ENCODE peak calls at places on chromosomes 13 and 19, in five cellular contexts. One of them, this sample, is unnamed.

GRCh38 chr13:40813662-40814454 is 24.4 kb downstream of the SLC25A15 start:
- DNase-seq in adrenal gland: no peak
- DNase-seq in lower leg skin: no peak
- DNase-seq in heart left ventricle: no peak
- DNase-seq in H1: no peak
- DNase-seq in this sample: peak

GRCh38 chr19:41813911-41814310 is 17.5 kb downstream of the CEACAM3 start:
- DNase-seq in adrenal gland: no peak
- DNase-seq in lower leg skin: no peak
- DNase-seq in heart left ventricle: no peak
- DNase-seq in H1: no peak
- DNase-seq in this sample: no peak

GRCh38 chr13:94309997-94310842 is 169.3 kb downstream of the DCT start:
- DNase-seq in adrenal gland: no peak
- DNase-seq in lower leg skin: no peak
- DNase-seq in heart left ventricle: no peak
- DNase-seq in H1: no peak
- DNase-seq in this sample: no peak

GRCh38 chr13:112583592-112584277 is 4.2 kb downstream of the TUBGCP3 start:
- DNase-seq in adrenal gland: no peak
- DNase-seq in lower leg skin: peak
- DNase-seq in heart left ventricle: peak
- DNase-seq in H1: no peak
- DNase-seq in this sample: peak

GRCh38 chr19:8069116-8069973 is 16.8 kb downstream of the CCL25 start:
- DNase-seq in adrenal gland: no peak
- DNase-seq in lower leg skin: no peak
- DNase-seq in heart left ventricle: no peak
- DNase-seq in H1: peak
- DNase-seq in this sample: peak

GRCh38 chr13:34913040-34913439 is 29.0 kb upstream of the NBEA start:
- DNase-seq in adrenal gland: no peak
- DNase-seq in lower leg skin: no peak
- DNase-seq in heart left ventricle: no peak
- DNase-seq in H1: peak
- DNase-seq in this sample: peak

GRCh38 chr19:6500837-6501739 is 1.0 kb downstream of the TUBB4A start:
- DNase-seq in adrenal gland: no peak
- DNase-seq in lower leg skin: no peak
- DNase-seq in heart left ventricle: no peak
- DNase-seq in H1: no peak
- DNase-seq in this sample: no peak

GRCh38 chr13:73001971-73002370 is 56.8 kb upstream of the KLF5 start:
- DNase-seq in adrenal gland: no peak
- DNase-seq in lower leg skin: no peak
- DNase-seq in heart left ventricle: no peak
- DNase-seq in H1: no peak
- DNase-seq in this sample: no peak

GRCh38 chr19:52028027-52028779 is at the start of gene ZNF614:
- DNase-seq in adrenal gland: peak
- DNase-seq in lower leg skin: peak
- DNase-seq in heart left ventricle: peak
- DNase-seq in H1: no peak
- DNase-seq in this sample: peak

GRCh38 chr13:73394066-73394465 is 335.3 kb downstream of the KLF5 start:
- DNase-seq in adrenal gland: no peak
- DNase-seq in lower leg skin: no peak
- DNase-seq in heart left ventricle: no peak
- DNase-seq in H1: no peak
- DNase-seq in this sample: no peak

GRCh38 chr13:25659091-25659502 is 287.3 kb downstream of the ATP8A2 start:
- DNase-seq in adrenal gland: no peak
- DNase-seq in lower leg skin: no peak
- DNase-seq in heart left ventricle: no peak
- DNase-seq in H1: no peak
- DNase-seq in this sample: no peak

GRCh38 chr19:4633140-4633967 is 6.0 kb upstream of the TNFAIP8L1 start:
- DNase-seq in adrenal gland: peak
- DNase-seq in lower leg skin: no peak
- DNase-seq in heart left ventricle: peak
- DNase-seq in H1: no peak
- DNase-seq in this sample: peak

GRCh38 chr13:39692650-39693438 is 37.4 kb downstream of the COG6 start:
- DNase-seq in adrenal gland: no peak
- DNase-seq in lower leg skin: no peak
- DNase-seq in heart left ventricle: no peak
- DNase-seq in H1: no peak
- DNase-seq in this sample: no peak

GRCh38 chr13:98986226-98986846 is 8.5 kb upstream of the DOCK9 start:
- DNase-seq in adrenal gland: no peak
- DNase-seq in lower leg skin: no peak
- DNase-seq in heart left ventricle: no peak
- DNase-seq in H1: no peak
- DNase-seq in this sample: no peak

GRCh38 chr13:46726347-46726746 is 70.6 kb downstream of the ESD start:
- DNase-seq in adrenal gland: no peak
- DNase-seq in lower leg skin: no peak
- DNase-seq in heart left ventricle: no peak
- DNase-seq in H1: no peak
- DNase-seq in this sample: no peak

GRCh38 chr19:29663861-29664752 is 1.2 kb upstream of the PLEKHF1 start:
- DNase-seq in adrenal gland: no peak
- DNase-seq in lower leg skin: no peak
- DNase-seq in heart left ventricle: no peak
- DNase-seq in H1: no peak
- DNase-seq in this sample: no peak

GRCh38 chr13:80341098-80341701 is at the start of gene SPRY2:
- DNase-seq in adrenal gland: peak
- DNase-seq in lower leg skin: peak
- DNase-seq in heart left ventricle: peak
- DNase-seq in H1: peak
- DNase-seq in this sample: peak

GRCh38 chr13:91544723-91545122 is 146.3 kb downstream of the GPC5 start:
- DNase-seq in adrenal gland: no peak
- DNase-seq in lower leg skin: no peak
- DNase-seq in heart left ventricle: no peak
- DNase-seq in H1: peak
- DNase-seq in this sample: peak

GRCh38 chr19:35249848-35250711 is 1.3 kb downstream of the LSR start:
- DNase-seq in adrenal gland: no peak
- DNase-seq in lower leg skin: peak
- DNase-seq in heart left ventricle: peak
- DNase-seq in H1: no peak
- DNase-seq in this sample: no peak

GRCh38 chr19:39671739-39672363 is 16.1 kb downstream of the LGALS16 start:
- DNase-seq in adrenal gland: no peak
- DNase-seq in lower leg skin: no peak
- DNase-seq in heart left ventricle: no peak
- DNase-seq in H1: peak
- DNase-seq in this sample: peak

GRCh38 chr13:39034085-39034484 is 3.8 kb downstream of the PROSER1 start:
- DNase-seq in adrenal gland: no peak
- DNase-seq in lower leg skin: no peak
- DNase-seq in heart left ventricle: no peak
- DNase-seq in H1: no peak
- DNase-seq in this sample: peak

GRCh38 chr19:47210180-47210490 is 20.9 kb downstream of the BBC3 start:
- DNase-seq in adrenal gland: no peak
- DNase-seq in lower leg skin: no peak
- DNase-seq in heart left ventricle: no peak
- DNase-seq in H1: no peak
- DNase-seq in this sample: no peak

GRCh38 chr13:49444517-49445395 is 682 bp downstream of the SETDB2 start:
- DNase-seq in adrenal gland: no peak
- DNase-seq in lower leg skin: peak
- DNase-seq in heart left ventricle: no peak
- DNase-seq in H1: no peak
- DNase-seq in this sample: peak

GRCh38 chr13:100394005-100394695 is 194.4 kb downstream of the GGACT start:
- DNase-seq in adrenal gland: no peak
- DNase-seq in lower leg skin: no peak
- DNase-seq in heart left ventricle: no peak
- DNase-seq in H1: no peak
- DNase-seq in this sample: no peak

GRCh38 chr19:10927691-10928562 is 512 bp downstream of the YIPF2 start:
- DNase-seq in adrenal gland: no peak
- DNase-seq in lower leg skin: no peak
- DNase-seq in heart left ventricle: no peak
- DNase-seq in H1: no peak
- DNase-seq in this sample: peak

GRCh38 chr13:25249001-25249543 is 38.2 kb downstream of the MTMR6 start:
- DNase-seq in adrenal gland: no peak
- DNase-seq in lower leg skin: no peak
- DNase-seq in heart left ventricle: no peak
- DNase-seq in H1: no peak
- DNase-seq in this sample: peak

GRCh38 chr13:80591978-80592377 is 251.1 kb upstream of the SPRY2 start:
- DNase-seq in adrenal gland: no peak
- DNase-seq in lower leg skin: no peak
- DNase-seq in heart left ventricle: no peak
- DNase-seq in H1: no peak
- DNase-seq in this sample: no peak

GRCh38 chr19:1482361-1483066 is 3.5 kb upstream of the C19orf25 start:
- DNase-seq in adrenal gland: no peak
- DNase-seq in lower leg skin: no peak
- DNase-seq in heart left ventricle: peak
- DNase-seq in H1: no peak
- DNase-seq in this sample: no peak

GRCh38 chr13:39888865-39889810 is 233.7 kb downstream of the COG6 start:
- DNase-seq in adrenal gland: no peak
- DNase-seq in lower leg skin: no peak
- DNase-seq in heart left ventricle: no peak
- DNase-seq in H1: no peak
- DNase-seq in this sample: no peak

GRCh38 chr19:40228371-40228770 is 1.9 kb upstream of the CCNP start:
- DNase-seq in adrenal gland: no peak
- DNase-seq in lower leg skin: no peak
- DNase-seq in heart left ventricle: no peak
- DNase-seq in H1: no peak
- DNase-seq in this sample: no peak

GRCh38 chr13:49627831-49628652 is at the start of gene ARL11:
- DNase-seq in adrenal gland: peak
- DNase-seq in lower leg skin: peak
- DNase-seq in heart left ventricle: peak
- DNase-seq in H1: peak
- DNase-seq in this sample: peak

GRCh38 chr13:24092108-24092507 is 68.4 kb upstream of the SPATA13 start:
- DNase-seq in adrenal gland: no peak
- DNase-seq in lower leg skin: no peak
- DNase-seq in heart left ventricle: no peak
- DNase-seq in H1: no peak
- DNase-seq in this sample: no peak

GRCh38 chr13:99227909-99228688 is 27.4 kb downstream of the UBAC2 start:
- DNase-seq in adrenal gland: no peak
- DNase-seq in lower leg skin: no peak
- DNase-seq in heart left ventricle: no peak
- DNase-seq in H1: no peak
- DNase-seq in this sample: peak

GRCh38 chr13:106680796-106681482 is 113.0 kb upstream of the ARGLU1 start:
- DNase-seq in adrenal gland: no peak
- DNase-seq in lower leg skin: no peak
- DNase-seq in heart left ventricle: no peak
- DNase-seq in H1: peak
- DNase-seq in this sample: peak
- H3K4me3 ChIP-seq in adrenal gland: no peak
- H3K4me3 ChIP-seq in lower leg skin: no peak
- H3K4me3 ChIP-seq in heart left ventricle: no peak
- H3K4me3 ChIP-seq in H1: peak
- H3K4me3 ChIP-seq in this sample: no peak

GRCh38 chr19:38660724-38661123 is 13.3 kb downstream of the ACTN4 start:
- DNase-seq in adrenal gland: no peak
- DNase-seq in lower leg skin: no peak
- DNase-seq in heart left ventricle: no peak
- DNase-seq in H1: no peak
- DNase-seq in this sample: no peak
- TF ChIP-seq CTCF in adrenal gland: no peak
- TF ChIP-seq CTCF in lower leg skin: no peak
- TF ChIP-seq CTCF in heart left ventricle: no peak
- TF ChIP-seq CTCF in H1: no peak
- TF ChIP-seq CTCF in this sample: no peak

DNA sequence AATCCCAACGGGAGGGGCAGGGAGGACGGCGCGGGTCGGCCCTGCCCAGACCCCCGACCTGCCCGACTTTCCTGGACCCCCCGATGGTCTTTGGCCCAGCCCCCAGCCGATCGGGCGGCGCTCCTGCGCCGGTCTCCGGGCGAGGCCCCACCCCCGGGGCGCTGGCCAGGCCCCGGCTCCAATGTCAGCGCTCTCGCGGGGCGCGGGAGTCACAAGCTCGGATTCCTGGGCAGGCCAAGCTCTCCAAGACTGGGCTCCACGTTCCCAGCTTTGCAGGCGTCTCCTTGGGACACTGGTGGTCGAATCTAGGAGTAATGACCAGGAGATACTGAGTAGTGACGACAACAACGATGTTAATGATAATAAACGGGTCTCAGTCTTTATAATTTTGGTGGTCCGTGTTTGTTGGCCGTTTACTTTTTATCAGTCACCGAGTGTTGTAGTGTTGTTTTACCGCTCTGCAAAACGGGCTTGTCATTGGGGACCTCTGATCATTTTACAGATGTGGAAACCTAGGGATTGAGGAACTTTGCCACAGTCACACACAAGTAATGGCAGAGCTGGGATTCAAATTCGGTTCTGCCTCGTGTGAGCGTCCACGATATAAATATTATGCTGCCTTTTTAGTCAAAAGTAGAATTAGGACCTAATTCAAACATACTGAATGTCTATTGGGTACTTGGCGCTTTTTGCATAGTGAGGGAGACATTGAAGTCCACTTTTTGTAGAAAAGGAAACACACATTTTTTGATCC is 607 bp downstream of the RAD23A start:
- DNase-seq in adrenal gland: peak
- DNase-seq in lower leg skin: no peak
- DNase-seq in heart left ventricle: peak
- DNase-seq in H1: peak
- DNase-seq in this sample: peak
- TF ChIP-seq POLR2A in adrenal gland: no peak
- TF ChIP-seq POLR2A in lower leg skin: no peak
- TF ChIP-seq POLR2A in heart left ventricle: no peak
- TF ChIP-seq POLR2A in H1: peak
- TF ChIP-seq POLR2A in this sample: no peak

GRCh38 chr13:108496364-108497215 is 132.8 kb upstream of the MYO16 start:
- DNase-seq in adrenal gland: no peak
- DNase-seq in lower leg skin: no peak
- DNase-seq in heart left ventricle: no peak
- DNase-seq in H1: no peak
- DNase-seq in this sample: peak

GRCh38 chr13:108495686-108496363 is 133.6 kb upstream of the MYO16 start:
- DNase-seq in adrenal gland: no peak
- DNase-seq in lower leg skin: no peak
- DNase-seq in heart left ventricle: no peak
- DNase-seq in H1: no peak
- DNase-seq in this sample: no peak

GRCh38 chr13:108494991-108495661 is 134.3 kb upstream of the MYO16 start:
- DNase-seq in adrenal gland: no peak
- DNase-seq in lower leg skin: no peak
- DNase-seq in heart left ventricle: no peak
- DNase-seq in H1: no peak
- DNase-seq in this sample: no peak
- H3K4me3 ChIP-seq in adrenal gland: no peak
- H3K4me3 ChIP-seq in lower leg skin: no peak
- H3K4me3 ChIP-seq in heart left ventricle: peak
- H3K4me3 ChIP-seq in H1: peak
- H3K4me3 ChIP-seq in this sample: no peak

This sample was measured in NB4.